ENCODE peak calls at places on chromosomes 7 and 10, in six cellular contexts. K is glutamatergic neuron, H is heart left ventricle, O is mammary epithelial cell, I is activated B cell treated with CpG ODN at 0.5 μM for 24 hours, W is GM20000. C is an unnamed sample.

GRCh38 chr10:101767600-101767945 is 8.3 kb downstream of the FGF8 start:
- DNase-seq in K (no peak), H (no peak), O (no peak), I (no peak), W (no peak), C (no peak)

GRCh38 chr7:69674701-69675182 is 76.5 kb downstream of the AUTS2 start:
- DNase-seq in K (no peak), H (no peak), O (no peak), I (no peak), W (peak), C (no peak)

GRCh38 chr10:37975407-37975991 is 948 bp downstream of the ZNF25 start:
- DNase-seq in K (no peak), H (no peak), O (peak), I (no peak), W (peak), C (no peak)

GRCh38 chr10:67779455-67780205 is 58.4 kb downstream of the DNAJC12 start:
- DNase-seq in K (peak), H (no peak), O (peak), I (no peak), W (peak), C (peak)

GRCh38 chr10:35639651-35640311 is 2.3 kb downstream of the FZD8 start:
- DNase-seq in K (peak), H (no peak), O (peak), I (no peak), W (peak), C (no peak)

GRCh38 chr7:255038-255435 is 34.9 kb upstream of the FOXL3 start:
- DNase-seq in K (peak), H (peak), O (no peak), I (no peak), W (no peak), C (no peak)

GRCh38 chr7:157228864-157229422 is 90.2 kb downstream of the UBE3C start:
- DNase-seq in K (peak), H (no peak), O (no peak), I (no peak), W (peak), C (no peak)

GRCh38 chr10:133377818-133378250 is 1.2 kb upstream of the PAOX start:
- DNase-seq in K (no peak), H (no peak), O (no peak), I (no peak), W (no peak), C (no peak)

GRCh38 chr7:20959281-20959680 is 172.6 kb upstream of the SP8 start:
- DNase-seq in K (no peak), H (no peak), O (no peak), I (no peak), W (no peak), C (no peak)

GRCh38 chr10:3635697-3636096 is 149.3 kb downstream of the KLF6 start:
- DNase-seq in K (no peak), H (no peak), O (peak), I (no peak), W (no peak), C (no peak)

GRCh38 chr7:98423043-98423442 is 22.2 kb upstream of the BAIAP2L1 start:
- DNase-seq in K (no peak), H (no peak), O (peak), I (no peak), W (no peak), C (no peak)

GRCh38 chr10:23412223-23412622 is 26.7 kb upstream of the OTUD1 start:
- DNase-seq in K (no peak), H (no peak), O (peak), I (no peak), W (no peak), C (no peak)

GRCh38 chr7:55074008-55074499 is 55.2 kb downstream of the EGFR start:
- DNase-seq in K (peak), H (no peak), O (peak), I (peak), W (peak), C (peak)

GRCh38 chr7:159128767-159129166 is 15.9 kb downstream of the VIPR2 start:
- DNase-seq in K (no peak), H (no peak), O (no peak), I (no peak), W (no peak), C (no peak)

GRCh38 chr10:5590816-5591215 is 66.1 kb downstream of the CALML3 start:
- DNase-seq in K (no peak), H (no peak), O (no peak), I (no peak), W (no peak), C (no peak)

GRCh38 chr10:105237685-105238084 is 596.6 kb downstream of the SORCS3 start:
- DNase-seq in K (no peak), H (no peak), O (no peak), I (no peak), W (no peak), C (no peak)

GRCh38 chr10:132977807-132978206 is 35.4 kb upstream of the CFAP46 start:
- DNase-seq in K (peak), H (no peak), O (no peak), I (no peak), W (no peak), C (no peak)

GRCh38 chr10:101301111-101301731 is 52.7 kb upstream of the BTRC start:
- DNase-seq in K (no peak), H (no peak), O (peak), I (no peak), W (peak), C (no peak)

GRCh38 chr7:81574723-81575326 is 195.0 kb downstream of the HGF start:
- DNase-seq in K (no peak), H (no peak), O (no peak), I (no peak), W (no peak), C (no peak)

GRCh38 chr7:129401968-129402860 is 32.0 kb upstream of the STRIP2 start:
- DNase-seq in K (no peak), H (no peak), O (no peak), I (no peak), W (peak), C (no peak)
- TF ChIP-seq CTCF in K (no peak), H (no peak), O (no peak), I (no peak), W (no peak), C (peak)

DNA sequence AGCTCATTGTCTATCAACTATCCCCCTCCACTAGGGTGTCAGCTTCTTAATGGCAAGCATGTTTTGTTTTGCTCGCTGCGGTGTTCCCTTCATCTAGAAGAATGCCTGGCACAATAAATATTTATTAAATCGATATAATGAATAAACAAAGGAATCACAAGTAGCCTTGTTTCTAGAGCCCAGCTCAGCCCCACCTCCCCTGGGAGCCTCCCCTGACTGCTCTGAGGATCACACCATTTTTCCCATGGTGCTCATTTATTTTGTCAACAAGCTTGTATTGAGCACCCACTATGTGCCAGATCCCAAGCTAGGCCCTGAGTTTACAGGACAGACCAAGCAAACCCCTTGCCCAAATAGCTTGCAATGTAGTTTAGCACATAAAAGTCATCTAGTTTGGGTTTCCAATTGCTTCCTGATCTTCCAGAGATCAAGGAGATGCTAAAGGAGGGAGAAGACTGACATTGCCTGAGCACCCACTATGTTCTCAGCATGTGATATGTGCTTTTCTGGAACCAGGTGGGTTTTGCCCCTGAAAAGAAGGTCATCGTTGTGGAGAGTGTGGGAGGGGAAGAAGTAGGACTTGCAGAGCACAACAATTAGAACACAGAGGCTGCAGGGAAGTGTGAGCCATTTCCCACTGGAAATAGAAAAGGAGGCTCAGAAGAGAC is 42.3 kb upstream of the GPAM start:
- DNase-seq in K (no peak), H (no peak), O (no peak), I (no peak), W (no peak), C (no peak)
- TF ChIP-seq CTCF in K (no peak), H (no peak), O (no peak), I (no peak), W (no peak), C (no peak)

DNA sequence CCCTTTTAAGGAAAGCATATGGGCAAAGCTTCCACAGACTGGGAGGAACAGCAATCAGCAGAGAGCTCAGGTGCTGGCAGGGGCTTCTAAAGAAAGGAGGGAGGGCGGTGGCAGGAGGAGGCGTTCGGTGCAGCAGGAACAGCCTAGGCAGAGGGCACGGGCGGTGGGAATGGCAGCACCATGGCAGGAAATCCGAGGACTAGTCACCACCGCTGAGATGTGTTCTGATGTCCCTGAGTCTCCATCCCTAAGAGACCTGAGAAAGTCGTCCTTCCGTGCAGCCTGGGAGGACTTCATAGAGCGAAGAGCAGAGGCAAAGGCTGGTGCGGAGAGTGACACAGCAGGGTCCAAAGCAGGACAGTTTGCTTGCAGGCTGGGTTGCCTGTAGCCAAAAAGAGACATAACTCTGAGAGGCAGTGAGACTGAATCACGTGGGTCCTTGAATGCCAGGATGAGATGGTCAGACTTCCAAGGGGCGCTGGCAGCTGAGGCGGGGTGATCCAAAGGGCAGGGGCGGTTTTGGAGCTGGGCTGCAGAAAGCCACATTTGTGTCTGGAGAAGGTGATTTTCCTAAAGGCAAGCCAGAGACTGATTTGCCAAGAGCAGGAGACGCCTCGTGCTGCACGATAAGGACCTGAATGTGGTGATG is 35.8 kb upstream of the GRID1 start:
- DNase-seq in K (no peak), H (no peak), O (no peak), I (no peak), W (no peak), C (no peak)
- TF ChIP-seq CTCF in K (no peak), H (no peak), O (no peak), I (no peak), W (no peak), C (no peak)

GRCh38 chr10:124076334-124076733 is 17.1 kb downstream of the CHST15 start:
- DNase-seq in K (no peak), H (no peak), O (no peak), I (no peak), W (no peak), C (no peak)
- TF ChIP-seq CTCF in K (no peak), H (no peak), O (no peak), I (no peak), W (no peak), C (no peak)